ENCODE peak calls at places on chromosome 1, in nine cellular contexts. G is fibroblast of villous mesenchyme, X is heart left ventricle, P is suprapubic skin, O is bronchial epithelial cell, W is ascending aorta, A is breast epithelium, M is GM23248, N is A673. H is an unnamed sample.

GRCh38 chr1:12456979-12457378 is 161.0 kb downstream of the DHRS3 start:
- DNase-seq in G (no peak), X (no peak), P (no peak), O (no peak), M (peak; percentile 75), W (peak; percentile 63), N (no peak), A (no peak), H (no peak)

GRCh38 chr1:171922999-171923398 is 81.7 kb downstream of the DNM3 start:
- DNase-seq in W (no peak), M (no peak), G (no peak), X (no peak), P (no peak), O (no peak), N (no peak), A (no peak), H (no peak)

GRCh38 chr1:231796141-231796540 is 169.6 kb downstream of the DISC1 start:
- DNase-seq in A (no peak), M (no peak), X (no peak), N (no peak), P (no peak), O (peak; percentile 3), G (no peak), W (no peak), H (no peak)

GRCh38 chr1:14220811-14221210 is 377.7 kb upstream of the KAZN start:
- DNase-seq in P (no peak), G (no peak), A (no peak), O (no peak), X (no peak), W (no peak), N (no peak), M (no peak), H (no peak)

GRCh38 chr1:152225678-152226077 is 1.7 kb upstream of the HRNR start:
- DNase-seq in P (no peak), A (no peak), N (no peak), G (no peak), W (no peak), M (peak; percentile 4), O (peak; percentile 98), X (no peak), H (no peak)

GRCh38 chr1:162131405-162132321 is 62.2 kb downstream of the NOS1AP start:
- DNase-seq in N (no peak), X (no peak), O (no peak), G (no peak), A (no peak), P (no peak), W (no peak), M (no peak), H (no peak)

GRCh38 chr1:73755649-73756048 is 442.3 kb downstream of the LRRIQ3 start:
- DNase-seq in W (no peak), N (no peak), G (no peak), O (no peak), M (no peak), X (no peak), P (no peak), A (no peak), H (no peak)

GRCh38 chr1:29599826-29600225 is 363.5 kb downstream of the PTPRU start:
- DNase-seq in M (no peak), O (no peak), X (no peak), P (no peak), W (no peak), A (no peak), N (no peak), G (no peak), H (no peak)

GRCh38 chr1:218080818-218081217 is 204.3 kb upstream of the RRP15 start:
- DNase-seq in X (no peak), M (no peak), W (no peak), G (no peak), P (no peak), A (no peak), N (no peak), O (no peak), H (peak; percentile 3)

GRCh38 chr1:242546441-242546840 is 21.9 kb upstream of the PLD5 start:
- DNase-seq in P (no peak), X (no peak), M (no peak), G (no peak), O (no peak), N (no peak), W (no peak), A (no peak), H (no peak)

GRCh38 chr1:221439008-221439733 is 302.7 kb downstream of the DUSP10 start:
- DNase-seq in G (peak; percentile 92), M (peak; percentile 93), O (peak; percentile 98), W (no peak), A (no peak), X (no peak), P (no peak), N (peak; percentile 33), H (no peak)

GRCh38 chr1:228038387-228039005 is 31.7 kb downstream of the WNT3A start:
- DNase-seq in X (no peak), M (no peak), W (no peak), N (no peak), P (peak; percentile 62), O (no peak), A (no peak), G (no peak), H (no peak)

GRCh38 chr1:230067441-230067870 is 418 bp downstream of the GALNT2 start:
- DNase-seq in M (peak; percentile 74), P (no peak), A (peak; percentile 32), N (peak; percentile 42), X (peak; percentile 42), W (peak; percentile 74), G (peak; percentile 66), O (no peak), H (peak; percentile 34)

GRCh38 chr1:64909021-64909420 is 57.3 kb downstream of the JAK1 start:
- DNase-seq in X (no peak), W (no peak), M (peak; percentile 31), G (no peak), A (no peak), N (no peak), P (no peak), O (no peak), H (no peak)

GRCh38 chr1:103250441-103250861 is 142.1 kb upstream of the COL11A1 start:
- DNase-seq in A (no peak), G (no peak), M (no peak), P (no peak), O (no peak), W (no peak), N (peak; percentile 90), X (no peak), H (no peak)

GRCh38 chr1:156676820-156677615 is at the start of gene NES:
- DNase-seq in A (no peak), O (no peak), G (peak; percentile 54), W (peak; percentile 86), P (no peak), N (peak; percentile 75), M (peak; percentile 67), X (peak; percentile 86), H (peak; percentile 52)

GRCh38 chr1:75136158-75136815 is 2.1 kb downstream of the LHX8 start:
- DNase-seq in X (no peak), G (no peak), A (no peak), O (no peak), M (peak; percentile 28), W (no peak), N (no peak), P (no peak), H (no peak)

GRCh38 chr1:172489847-172490246 is 43.1 kb upstream of the SUCO start:
- DNase-seq in P (no peak), W (no peak), O (no peak), X (no peak), N (no peak), M (peak; percentile 32), A (no peak), G (peak; percentile 12), H (no peak)

GRCh38 chr1:167798951-167799350 is 77.2 kb downstream of the MPZL1 start:
- DNase-seq in G (no peak), N (no peak), O (no peak), P (no peak), W (no peak), X (no peak), M (no peak), A (no peak), H (no peak)

GRCh38 chr1:154959448-154959825 is 2.1 kb downstream of the PYGO2 start:
- DNase-seq in N (no peak), W (no peak), X (no peak), P (no peak), A (no peak), M (no peak), G (no peak), O (no peak), H (no peak)

DNA sequence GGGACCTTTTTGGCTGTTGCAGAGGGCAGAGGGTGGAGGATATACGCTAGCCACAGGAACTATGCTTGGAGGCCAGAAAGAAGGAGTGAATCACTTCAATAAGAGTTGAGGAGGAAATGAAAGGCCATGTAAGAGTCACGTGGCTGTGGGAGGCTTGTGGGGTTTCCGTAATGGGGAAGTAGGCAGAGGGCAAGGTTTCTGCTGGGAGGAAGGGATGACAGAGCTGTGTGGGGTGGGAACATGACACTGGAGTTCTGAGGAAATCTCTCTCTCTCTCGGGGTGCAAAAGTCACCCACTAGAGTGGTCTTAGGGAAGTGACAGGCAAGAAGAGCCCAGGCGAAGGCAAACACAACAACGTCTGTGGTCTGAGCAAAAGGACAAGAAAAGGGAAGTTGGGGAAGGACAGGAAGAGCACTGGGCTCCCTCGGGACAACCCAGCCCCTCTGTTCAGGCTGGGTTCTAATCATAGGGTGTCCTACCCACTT is 3.9 kb upstream of the CD1C start:
- DNase-seq in M (peak; percentile 7), X (peak; percentile 40), G (no peak), O (peak; percentile 2), P (peak; percentile 74), N (no peak), A (peak; percentile 27), W (peak; percentile 78), H (no peak)
- H3K4me3 ChIP-seq in M (no peak overlapping the region), X (no peak overlapping the region), G (no peak overlapping the region), O (no peak overlapping the region), P (no peak overlapping the region), N (no peak overlapping the region), A (no peak overlapping the region), W (no peak overlapping the region), H (no peak overlapping the region)

DNA sequence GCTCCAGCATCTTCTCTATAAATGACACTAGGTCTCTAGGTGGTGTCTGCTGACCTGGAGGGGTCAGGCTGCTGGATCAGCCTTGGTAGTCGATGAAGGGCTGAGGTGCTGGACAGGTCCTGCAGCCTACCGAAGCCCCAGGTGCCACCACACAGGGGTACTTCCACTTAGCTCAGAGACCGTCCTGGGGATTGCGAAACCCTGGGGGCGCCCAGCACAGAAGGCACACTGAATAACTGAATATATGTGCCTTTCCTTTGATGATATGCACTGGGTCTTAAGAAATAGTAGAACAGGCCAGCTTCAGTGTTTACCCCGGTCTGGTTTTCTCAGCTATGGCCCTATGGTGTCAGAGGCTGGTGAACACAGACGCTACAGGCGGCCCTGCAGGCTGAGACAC is 10.9 kb downstream of the UBE2J2 start:
- DNase-seq in O (no peak), N (no peak), X (no peak), M (no peak), W (no peak), G (no peak), P (no peak), A (no peak), H (no peak)
- H3K4me3 ChIP-seq in O (no peak overlapping the region), N (no peak overlapping the region), X (no peak overlapping the region), M (no peak overlapping the region), W (no peak overlapping the region), G (no peak overlapping the region), P (no peak overlapping the region), A (no peak overlapping the region), H (no peak overlapping the region)

GRCh38 chr1:182388392-182389134 is 3.0 kb downstream of the GLUL start:
- DNase-seq in O (no peak), N (no peak), M (peak; percentile 22), G (no peak), W (no peak), P (no peak), X (no peak), A (no peak), H (no peak)
- H3K4me3 ChIP-seq in O (no peak overlapping the region), N (peak overlapping the region; percentile 98), M (peak overlapping the region; percentile 95), G (peak overlapping the region; percentile 83), W (peak overlapping the region; percentile 90), P (peak overlapping the region; percentile 83), X (peak overlapping the region; percentile 97), A (peak overlapping the region; percentile 90), H (peak overlapping the region; percentile 92)

GRCh38 chr1:2290595-2291510 is 62.7 kb downstream of the SKI start:
- DNase-seq in A (peak; percentile 89), N (peak; percentile 94), W (peak; percentile 96), M (peak; percentile 99), O (peak; percentile 83), G (peak; percentile 97), P (peak; percentile 94), X (peak; percentile 88), H (peak; percentile 79)
- H3K4me3 ChIP-seq in A (peak overlapping the region; percentile 65), N (peak overlapping the region; percentile 19), W (peak overlapping the region; percentile 37), M (peak overlapping the region; percentile 67), O (no peak overlapping the region), G (peak overlapping the region; percentile 25), P (peak overlapping the region; percentile 35), X (peak overlapping the region; percentile 50), H (peak overlapping the region; percentile 44)

H was measured in dorsolateral prefrontal cortex.